ENCODE peak calls at places on chromosomes 2 and 18, in eight cellular contexts. One of them, this sample, is unnamed.

GRCh38 chr18:48875942-48876511 is 74.7 kb downstream of the SMAD7 start:
- DNase-seq in AG09309: no peak
- DNase-seq in cardiac fibroblast: no peak
- DNase-seq in body of pancreas: no peak
- DNase-seq in pancreas: peak
- DNase-seq in psoas muscle: no peak
- DNase-seq in A549: peak
- DNase-seq in choroid plexus epithelial cell: peak
- DNase-seq in this sample: no peak

GRCh38 chr2:53442783-53443182 is 324.8 kb upstream of the CHAC2 start:
- DNase-seq in A549: peak
- DNase-seq in psoas muscle: no peak
- DNase-seq in body of pancreas: no peak
- DNase-seq in choroid plexus epithelial cell: no peak
- DNase-seq in cardiac fibroblast: no peak
- DNase-seq in pancreas: no peak
- DNase-seq in AG09309: no peak
- DNase-seq in this sample: no peak

GRCh38 chr2:59734743-59735142 is 818.7 kb downstream of the BCL11A start:
- DNase-seq in cardiac fibroblast: no peak
- DNase-seq in body of pancreas: no peak
- DNase-seq in A549: no peak
- DNase-seq in psoas muscle: no peak
- DNase-seq in pancreas: no peak
- DNase-seq in choroid plexus epithelial cell: no peak
- DNase-seq in AG09309: no peak
- DNase-seq in this sample: no peak

GRCh38 chr18:58178476-58178875 is 134.4 kb downstream of the NEDD4L start:
- DNase-seq in AG09309: no peak
- DNase-seq in body of pancreas: no peak
- DNase-seq in A549: peak
- DNase-seq in pancreas: no peak
- DNase-seq in cardiac fibroblast: no peak
- DNase-seq in psoas muscle: no peak
- DNase-seq in choroid plexus epithelial cell: no peak
- DNase-seq in this sample: no peak

GRCh38 chr2:183123959-183124221 is 353 bp upstream of the NUP35 start:
- DNase-seq in choroid plexus epithelial cell: no peak
- DNase-seq in pancreas: no peak
- DNase-seq in body of pancreas: no peak
- DNase-seq in AG09309: no peak
- DNase-seq in psoas muscle: no peak
- DNase-seq in A549: no peak
- DNase-seq in cardiac fibroblast: no peak
- DNase-seq in this sample: peak

GRCh38 chr18:3994061-3994687 is 460.9 kb downstream of the DLGAP1 start:
- DNase-seq in cardiac fibroblast: no peak
- DNase-seq in choroid plexus epithelial cell: no peak
- DNase-seq in A549: no peak
- DNase-seq in psoas muscle: no peak
- DNase-seq in AG09309: no peak
- DNase-seq in body of pancreas: no peak
- DNase-seq in pancreas: no peak
- DNase-seq in this sample: no peak

GRCh38 chr18:9653390-9653789 is 39.0 kb upstream of the PPP4R1 start:
- DNase-seq in body of pancreas: peak
- DNase-seq in psoas muscle: peak
- DNase-seq in choroid plexus epithelial cell: peak
- DNase-seq in cardiac fibroblast: peak
- DNase-seq in A549: no peak
- DNase-seq in AG09309: no peak
- DNase-seq in pancreas: peak
- DNase-seq in this sample: no peak

GRCh38 chr2:169676850-169677249 is 17.4 kb downstream of the CFAP210 start:
- DNase-seq in choroid plexus epithelial cell: no peak
- DNase-seq in psoas muscle: no peak
- DNase-seq in pancreas: no peak
- DNase-seq in A549: no peak
- DNase-seq in body of pancreas: no peak
- DNase-seq in AG09309: no peak
- DNase-seq in cardiac fibroblast: no peak
- DNase-seq in this sample: no peak

GRCh38 chr18:79511671-79512301 is 116.1 kb downstream of the NFATC1 start:
- DNase-seq in A549: no peak
- DNase-seq in psoas muscle: peak
- DNase-seq in choroid plexus epithelial cell: peak
- DNase-seq in body of pancreas: peak
- DNase-seq in AG09309: no peak
- DNase-seq in pancreas: peak
- DNase-seq in cardiac fibroblast: no peak
- DNase-seq in this sample: no peak

GRCh38 chr2:108010912-108011591 is 24.7 kb downstream of the SLC5A7 start:
- DNase-seq in psoas muscle: no peak
- DNase-seq in A549: no peak
- DNase-seq in AG09309: no peak
- DNase-seq in choroid plexus epithelial cell: no peak
- DNase-seq in body of pancreas: no peak
- DNase-seq in pancreas: no peak
- DNase-seq in cardiac fibroblast: no peak
- DNase-seq in this sample: no peak

GRCh38 chr18:23970161-23971153 is 44.1 kb upstream of the TTC39C start:
- DNase-seq in body of pancreas: no peak
- DNase-seq in pancreas: no peak
- DNase-seq in choroid plexus epithelial cell: no peak
- DNase-seq in AG09309: no peak
- DNase-seq in cardiac fibroblast: no peak
- DNase-seq in A549: no peak
- DNase-seq in psoas muscle: no peak
- DNase-seq in this sample: no peak

GRCh38 chr2:209726311-209726710 is 45.3 kb upstream of the UNC80 start:
- DNase-seq in cardiac fibroblast: no peak
- DNase-seq in psoas muscle: no peak
- DNase-seq in choroid plexus epithelial cell: peak
- DNase-seq in A549: no peak
- DNase-seq in body of pancreas: no peak
- DNase-seq in AG09309: no peak
- DNase-seq in pancreas: no peak
- DNase-seq in this sample: no peak

GRCh38 chr2:226354434-226354833 is 445.2 kb downstream of the IRS1 start:
- DNase-seq in body of pancreas: no peak
- DNase-seq in AG09309: no peak
- DNase-seq in psoas muscle: no peak
- DNase-seq in choroid plexus epithelial cell: peak
- DNase-seq in A549: no peak
- DNase-seq in cardiac fibroblast: peak
- DNase-seq in pancreas: no peak
- DNase-seq in this sample: no peak

GRCh38 chr2:152075427-152076050 is 23.3 kb downstream of the CACNB4 start:
- DNase-seq in psoas muscle: no peak
- DNase-seq in body of pancreas: peak
- DNase-seq in cardiac fibroblast: no peak
- DNase-seq in choroid plexus epithelial cell: no peak
- DNase-seq in pancreas: peak
- DNase-seq in AG09309: no peak
- DNase-seq in A549: no peak
- DNase-seq in this sample: no peak

GRCh38 chr2:168734199-168734746 is 68.2 kb upstream of the NOSTRIN start:
- DNase-seq in pancreas: no peak
- DNase-seq in cardiac fibroblast: no peak
- DNase-seq in AG09309: no peak
- DNase-seq in A549: no peak
- DNase-seq in body of pancreas: no peak
- DNase-seq in choroid plexus epithelial cell: no peak
- DNase-seq in psoas muscle: peak
- DNase-seq in this sample: no peak

GRCh38 chr2:95376311-95377215 is 25.9 kb upstream of the FAHD2A start:
- DNase-seq in pancreas: no peak
- DNase-seq in cardiac fibroblast: no peak
- DNase-seq in choroid plexus epithelial cell: no peak
- DNase-seq in AG09309: no peak
- DNase-seq in body of pancreas: no peak
- DNase-seq in A549: no peak
- DNase-seq in psoas muscle: no peak
- DNase-seq in this sample: no peak

GRCh38 chr2:168097431-168097830 is 150.0 kb downstream of the STK39 start:
- DNase-seq in choroid plexus epithelial cell: no peak
- DNase-seq in cardiac fibroblast: no peak
- DNase-seq in psoas muscle: no peak
- DNase-seq in A549: no peak
- DNase-seq in pancreas: no peak
- DNase-seq in AG09309: no peak
- DNase-seq in body of pancreas: no peak
- DNase-seq in this sample: no peak

GRCh38 chr2:231181848-231182247 is 16.6 kb upstream of the ARMC9 start:
- DNase-seq in choroid plexus epithelial cell: peak
- DNase-seq in AG09309: no peak
- DNase-seq in A549: peak
- DNase-seq in pancreas: no peak
- DNase-seq in cardiac fibroblast: peak
- DNase-seq in body of pancreas: no peak
- DNase-seq in psoas muscle: peak
- DNase-seq in this sample: peak

GRCh38 chr18:65753520-65753919 is 2.7 kb downstream of the CDH7 start:
- DNase-seq in psoas muscle: no peak
- DNase-seq in body of pancreas: no peak
- DNase-seq in AG09309: no peak
- DNase-seq in cardiac fibroblast: no peak
- DNase-seq in pancreas: no peak
- DNase-seq in A549: peak
- DNase-seq in choroid plexus epithelial cell: peak
- DNase-seq in this sample: peak

GRCh38 chr2:12456293-12457151 is 260.2 kb upstream of the TRIB2 start:
- DNase-seq in pancreas: peak
- DNase-seq in AG09309: peak
- DNase-seq in choroid plexus epithelial cell: peak
- DNase-seq in A549: peak
- DNase-seq in body of pancreas: peak
- DNase-seq in cardiac fibroblast: peak
- DNase-seq in psoas muscle: peak
- DNase-seq in this sample: peak

GRCh38 chr2:8646731-8647461 is 35.0 kb upstream of the ID2 start:
- DNase-seq in AG09309: no peak
- DNase-seq in choroid plexus epithelial cell: no peak
- DNase-seq in psoas muscle: no peak
- DNase-seq in A549: no peak
- DNase-seq in body of pancreas: no peak
- DNase-seq in pancreas: no peak
- DNase-seq in cardiac fibroblast: no peak
- DNase-seq in this sample: no peak

GRCh38 chr2:193749485-193749884 is 1554.8 kb upstream of the TMEFF2 start:
- DNase-seq in pancreas: no peak
- DNase-seq in cardiac fibroblast: no peak
- DNase-seq in psoas muscle: no peak
- DNase-seq in body of pancreas: no peak
- DNase-seq in A549: no peak
- DNase-seq in AG09309: no peak
- DNase-seq in choroid plexus epithelial cell: no peak
- DNase-seq in this sample: no peak
- TF ChIP-seq CTCF in pancreas: no peak
- TF ChIP-seq CTCF in cardiac fibroblast: no peak
- TF ChIP-seq CTCF in psoas muscle: no peak
- TF ChIP-seq CTCF in body of pancreas: no peak
- TF ChIP-seq CTCF in A549: no peak
- TF ChIP-seq CTCF in AG09309: no peak
- TF ChIP-seq CTCF in choroid plexus epithelial cell: no peak
- TF ChIP-seq CTCF in this sample: no peak

GRCh38 chr2:68217729-68218128 is 34.6 kb downstream of the PPP3R1 start:
- DNase-seq in psoas muscle: no peak
- DNase-seq in body of pancreas: no peak
- DNase-seq in cardiac fibroblast: no peak
- DNase-seq in A549: no peak
- DNase-seq in choroid plexus epithelial cell: no peak
- DNase-seq in AG09309: no peak
- DNase-seq in pancreas: no peak
- DNase-seq in this sample: no peak

GRCh38 chr2:68218343-68218901 is 33.9 kb downstream of the PPP3R1 start:
- DNase-seq in cardiac fibroblast: no peak
- DNase-seq in pancreas: no peak
- DNase-seq in A549: peak
- DNase-seq in body of pancreas: no peak
- DNase-seq in psoas muscle: no peak
- DNase-seq in AG09309: no peak
- DNase-seq in choroid plexus epithelial cell: no peak
- DNase-seq in this sample: no peak

GRCh38 chr2:68222287-68222686 is 30.0 kb downstream of the PPP3R1 start:
- DNase-seq in choroid plexus epithelial cell: no peak
- DNase-seq in A549: no peak
- DNase-seq in psoas muscle: no peak
- DNase-seq in AG09309: no peak
- DNase-seq in body of pancreas: no peak
- DNase-seq in cardiac fibroblast: no peak
- DNase-seq in pancreas: no peak
- DNase-seq in this sample: no peak

GRCh38 chr2:68225119-68225632 is 27.2 kb downstream of the PPP3R1 start:
- DNase-seq in cardiac fibroblast: peak
- DNase-seq in A549: peak
- DNase-seq in psoas muscle: no peak
- DNase-seq in AG09309: no peak
- DNase-seq in body of pancreas: peak
- DNase-seq in pancreas: no peak
- DNase-seq in choroid plexus epithelial cell: peak
- DNase-seq in this sample: no peak

GRCh38 chr2:68223419-68223818 is 28.9 kb downstream of the PPP3R1 start:
- DNase-seq in AG09309: no peak
- DNase-seq in body of pancreas: no peak
- DNase-seq in cardiac fibroblast: peak
- DNase-seq in pancreas: no peak
- DNase-seq in A549: no peak
- DNase-seq in choroid plexus epithelial cell: peak
- DNase-seq in psoas muscle: no peak
- DNase-seq in this sample: no peak
- TF ChIP-seq CTCF in AG09309: no peak
- TF ChIP-seq CTCF in body of pancreas: no peak
- TF ChIP-seq CTCF in cardiac fibroblast: no peak
- TF ChIP-seq CTCF in pancreas: no peak
- TF ChIP-seq CTCF in A549: no peak
- TF ChIP-seq CTCF in choroid plexus epithelial cell: no peak
- TF ChIP-seq CTCF in psoas muscle: no peak
- TF ChIP-seq CTCF in this sample: no peak

GRCh38 chr18:38427234-38427633 is 861.6 kb upstream of the CELF4 start:
- DNase-seq in A549: no peak
- DNase-seq in psoas muscle: no peak
- DNase-seq in cardiac fibroblast: no peak
- DNase-seq in body of pancreas: no peak
- DNase-seq in choroid plexus epithelial cell: no peak
- DNase-seq in AG09309: no peak
- DNase-seq in pancreas: no peak
- DNase-seq in this sample: no peak
- TF ChIP-seq CTCF in A549: no peak
- TF ChIP-seq CTCF in psoas muscle: no peak
- TF ChIP-seq CTCF in cardiac fibroblast: no peak
- TF ChIP-seq CTCF in body of pancreas: no peak
- TF ChIP-seq CTCF in choroid plexus epithelial cell: no peak
- TF ChIP-seq CTCF in AG09309: no peak
- TF ChIP-seq CTCF in pancreas: no peak
- TF ChIP-seq CTCF in this sample: no peak

DNA sequence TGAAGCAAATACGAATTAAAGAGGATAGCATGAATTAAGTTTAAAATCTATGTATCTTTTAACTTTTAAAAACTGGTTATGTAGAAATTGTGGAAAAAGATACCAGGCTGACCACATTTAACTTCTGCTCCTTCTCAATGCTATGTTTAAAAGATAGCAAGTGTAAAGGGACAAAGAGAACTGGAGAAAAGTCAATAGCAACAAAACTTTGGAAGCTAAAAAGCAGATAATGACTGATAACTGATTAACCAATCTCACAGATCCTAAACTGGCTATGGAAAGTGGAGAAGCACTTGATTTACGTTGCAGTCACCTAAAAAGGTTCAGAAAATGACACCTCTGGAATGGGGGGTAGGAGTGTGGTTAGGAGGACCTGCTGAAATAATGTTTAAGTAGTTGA is 224.4 kb downstream of the RAB3GAP1 start:
- DNase-seq in AG09309: no peak
- DNase-seq in cardiac fibroblast: no peak
- DNase-seq in A549: no peak
- DNase-seq in body of pancreas: no peak
- DNase-seq in choroid plexus epithelial cell: no peak
- DNase-seq in psoas muscle: no peak
- DNase-seq in pancreas: no peak
- DNase-seq in this sample: no peak
- TF ChIP-seq CTCF in AG09309: no peak
- TF ChIP-seq CTCF in cardiac fibroblast: no peak
- TF ChIP-seq CTCF in A549: no peak
- TF ChIP-seq CTCF in body of pancreas: no peak
- TF ChIP-seq CTCF in choroid plexus epithelial cell: no peak
- TF ChIP-seq CTCF in psoas muscle: no peak
- TF ChIP-seq CTCF in pancreas: no peak
- TF ChIP-seq CTCF in this sample: no peak